ENCODE peak calls at places on chromosome 4, in four cellular contexts. One of them, this sample, is unnamed.

GRCh38 chr4:15805583-15806517 is 27.7 kb downstream of the CD38 start:
- DNase-seq in mammary epithelial cell: peak; percentile 56
- DNase-seq in CD4-positive, alpha-beta T cell: peak; percentile 19
- DNase-seq in right atrium auricular region: no peak
- DNase-seq in this sample: no peak

GRCh38 chr4:170088686-170089085 is 1.1 kb downstream of the AADAT start:
- DNase-seq in mammary epithelial cell: no peak
- DNase-seq in CD4-positive, alpha-beta T cell: no peak
- DNase-seq in right atrium auricular region: no peak
- DNase-seq in this sample: no peak

GRCh38 chr4:158122501-158122900 is 50.3 kb downstream of the GASK1B start:
- DNase-seq in mammary epithelial cell: no peak
- DNase-seq in CD4-positive, alpha-beta T cell: no peak
- DNase-seq in right atrium auricular region: no peak
- DNase-seq in this sample: no peak

GRCh38 chr4:138320030-138320429 is 77.9 kb upstream of the SLC7A11 start:
- DNase-seq in mammary epithelial cell: no peak
- DNase-seq in CD4-positive, alpha-beta T cell: no peak
- DNase-seq in right atrium auricular region: no peak
- DNase-seq in this sample: no peak

GRCh38 chr4:13543091-13543581 is 1.2 kb downstream of the NKX3-2 start:
- DNase-seq in mammary epithelial cell: no peak
- DNase-seq in CD4-positive, alpha-beta T cell: no peak
- DNase-seq in right atrium auricular region: no peak
- DNase-seq in this sample: no peak

GRCh38 chr4:144283496-144283895 is 143.0 kb upstream of the GYPA start:
- DNase-seq in mammary epithelial cell: no peak
- DNase-seq in CD4-positive, alpha-beta T cell: no peak
- DNase-seq in right atrium auricular region: no peak
- DNase-seq in this sample: no peak

GRCh38 chr4:6288342-6288741 is 18.7 kb downstream of the WFS1 start:
- DNase-seq in mammary epithelial cell: no peak
- DNase-seq in CD4-positive, alpha-beta T cell: no peak
- DNase-seq in right atrium auricular region: no peak
- DNase-seq in this sample: no peak

GRCh38 chr4:56681849-56682175 is 716 bp upstream of the HOPX start:
- DNase-seq in mammary epithelial cell: no peak
- DNase-seq in CD4-positive, alpha-beta T cell: no peak
- DNase-seq in right atrium auricular region: no peak
- DNase-seq in this sample: no peak

GRCh38 chr4:22129454-22130075 is 181.0 kb upstream of the KCNIP4 start:
- DNase-seq in mammary epithelial cell: peak; percentile 41
- DNase-seq in CD4-positive, alpha-beta T cell: no peak
- DNase-seq in right atrium auricular region: no peak
- DNase-seq in this sample: no peak

GRCh38 chr4:73137121-73137520 is 67.6 kb upstream of the COX18 start:
- DNase-seq in mammary epithelial cell: no peak
- DNase-seq in CD4-positive, alpha-beta T cell: no peak
- DNase-seq in right atrium auricular region: no peak
- DNase-seq in this sample: no peak

DNA sequence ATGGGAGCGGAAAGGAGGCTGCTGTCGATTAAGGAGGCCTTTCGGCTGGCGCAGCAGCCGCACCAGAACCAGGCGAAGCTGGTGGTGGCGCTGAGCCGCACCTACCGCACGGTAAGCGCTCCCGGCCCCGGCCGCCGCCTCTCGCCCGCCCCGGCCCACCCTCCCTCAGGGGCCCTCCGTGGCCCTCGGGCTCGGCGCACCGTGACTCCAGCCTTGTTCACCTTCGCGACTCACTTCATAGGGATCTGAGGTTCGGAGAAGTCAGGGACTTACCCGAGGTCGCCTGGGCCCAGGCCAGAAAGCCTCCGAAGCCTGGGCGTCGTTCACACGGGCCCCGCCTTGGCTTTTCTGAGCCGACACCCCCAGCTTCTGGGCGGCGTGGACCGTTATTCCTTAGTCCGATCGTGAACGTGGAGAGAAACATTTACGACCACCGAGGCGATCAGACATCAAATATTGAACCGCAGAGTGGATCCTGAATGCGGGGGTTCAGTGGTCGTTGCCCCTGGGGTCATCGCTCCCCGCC is 362 bp downstream of the NCAPG start:
- DNase-seq in mammary epithelial cell: no peak
- DNase-seq in CD4-positive, alpha-beta T cell: no peak
- DNase-seq in right atrium auricular region: no peak
- DNase-seq in this sample: no peak
- TF ChIP-seq CTCF in mammary epithelial cell: no peak
- TF ChIP-seq CTCF in CD4-positive, alpha-beta T cell: no peak
- TF ChIP-seq CTCF in right atrium auricular region: no peak
- TF ChIP-seq CTCF in this sample: no peak

DNA sequence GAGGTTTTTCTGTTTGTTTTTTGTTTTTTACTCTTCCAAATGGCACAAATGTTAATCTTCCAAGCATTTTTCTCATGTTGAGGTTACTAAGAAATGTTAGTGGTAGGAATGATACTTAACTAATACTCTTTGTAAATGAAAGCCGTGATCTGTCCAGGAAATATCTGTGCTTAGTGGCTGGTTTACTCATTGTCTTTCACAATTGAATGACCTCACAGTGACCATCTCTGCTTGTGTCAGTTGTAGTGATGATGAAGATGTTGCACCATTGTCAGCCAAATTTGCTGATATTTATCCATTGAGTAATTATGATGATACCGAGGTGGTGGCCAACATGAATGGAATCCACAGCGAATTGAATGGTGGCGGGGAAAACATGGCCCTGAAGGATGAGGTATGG is 93.5 kb downstream of the TNIP2 start:
- DNase-seq in mammary epithelial cell: peak; percentile 52
- DNase-seq in CD4-positive, alpha-beta T cell: no peak
- DNase-seq in right atrium auricular region: no peak
- DNase-seq in this sample: no peak
- H3K27ac ChIP-seq in mammary epithelial cell: no peak overlapping the region
- H3K27ac ChIP-seq in CD4-positive, alpha-beta T cell: no peak overlapping the region
- H3K27ac ChIP-seq in right atrium auricular region: no peak overlapping the region
- H3K27ac ChIP-seq in this sample: peak overlapping the region; percentile 82

GRCh38 chr4:41696131-41696530 is 52.4 kb downstream of the PHOX2B start:
- DNase-seq in mammary epithelial cell: no peak
- DNase-seq in CD4-positive, alpha-beta T cell: no peak
- DNase-seq in right atrium auricular region: no peak
- DNase-seq in this sample: no peak
- TF ChIP-seq CTCF in mammary epithelial cell: no peak
- TF ChIP-seq CTCF in CD4-positive, alpha-beta T cell: no peak
- TF ChIP-seq CTCF in right atrium auricular region: no peak
- TF ChIP-seq CTCF in this sample: no peak

GRCh38 chr4:40723728-40724127 is 26.0 kb upstream of the NSUN7 start:
- DNase-seq in mammary epithelial cell: no peak
- DNase-seq in CD4-positive, alpha-beta T cell: no peak
- DNase-seq in right atrium auricular region: no peak
- DNase-seq in this sample: no peak

GRCh38 chr4:40720931-40721330 is 28.8 kb upstream of the NSUN7 start:
- DNase-seq in mammary epithelial cell: no peak
- DNase-seq in CD4-positive, alpha-beta T cell: no peak
- DNase-seq in right atrium auricular region: no peak
- DNase-seq in this sample: no peak

GRCh38 chr4:40722576-40723161 is 27.1 kb upstream of the NSUN7 start:
- DNase-seq in mammary epithelial cell: no peak
- DNase-seq in CD4-positive, alpha-beta T cell: peak; percentile 27
- DNase-seq in right atrium auricular region: no peak
- DNase-seq in this sample: no peak

GRCh38 chr4:40720351-40720750 is 29.4 kb upstream of the NSUN7 start:
- DNase-seq in mammary epithelial cell: no peak
- DNase-seq in CD4-positive, alpha-beta T cell: no peak
- DNase-seq in right atrium auricular region: no peak
- DNase-seq in this sample: no peak

DNA sequence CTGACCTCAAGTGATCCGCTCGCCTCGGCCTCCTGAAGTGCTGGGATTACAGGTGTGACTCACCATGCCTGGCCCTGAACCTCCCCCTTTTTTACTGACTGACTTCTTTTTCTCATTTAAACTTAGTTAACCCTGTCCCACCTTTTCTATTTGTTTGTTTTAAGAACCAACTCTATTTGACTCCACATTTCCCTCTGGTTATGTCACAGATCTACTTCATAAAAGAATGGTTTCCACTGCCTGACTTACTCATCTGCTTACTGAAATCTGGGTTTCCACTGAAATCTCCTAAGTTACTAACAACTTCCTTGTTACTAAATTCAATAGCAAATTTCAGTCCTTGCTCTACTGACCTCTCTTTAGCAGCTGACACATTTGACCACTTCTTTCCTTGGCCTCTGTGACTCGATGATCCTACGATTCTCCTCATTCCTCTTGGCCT is 28.0 kb upstream of the NSUN7 start:
- DNase-seq in mammary epithelial cell: no peak
- DNase-seq in CD4-positive, alpha-beta T cell: no peak
- DNase-seq in right atrium auricular region: no peak
- DNase-seq in this sample: no peak
- H3K27ac ChIP-seq in mammary epithelial cell: no peak overlapping the region
- H3K27ac ChIP-seq in CD4-positive, alpha-beta T cell: no peak overlapping the region
- H3K27ac ChIP-seq in right atrium auricular region: no peak overlapping the region
- H3K27ac ChIP-seq in this sample: peak overlapping the region; percentile 10

GRCh38 chr4:184100297-184100885 is 117.3 kb downstream of the ENPP6 start:
- DNase-seq in mammary epithelial cell: no peak
- DNase-seq in CD4-positive, alpha-beta T cell: no peak
- DNase-seq in right atrium auricular region: no peak
- DNase-seq in this sample: no peak
- TF ChIP-seq CTCF in mammary epithelial cell: peak; percentile 46
- TF ChIP-seq CTCF in CD4-positive, alpha-beta T cell: peak; percentile 51
- TF ChIP-seq CTCF in right atrium auricular region: peak; percentile 53
- TF ChIP-seq CTCF in this sample: no peak

DNA sequence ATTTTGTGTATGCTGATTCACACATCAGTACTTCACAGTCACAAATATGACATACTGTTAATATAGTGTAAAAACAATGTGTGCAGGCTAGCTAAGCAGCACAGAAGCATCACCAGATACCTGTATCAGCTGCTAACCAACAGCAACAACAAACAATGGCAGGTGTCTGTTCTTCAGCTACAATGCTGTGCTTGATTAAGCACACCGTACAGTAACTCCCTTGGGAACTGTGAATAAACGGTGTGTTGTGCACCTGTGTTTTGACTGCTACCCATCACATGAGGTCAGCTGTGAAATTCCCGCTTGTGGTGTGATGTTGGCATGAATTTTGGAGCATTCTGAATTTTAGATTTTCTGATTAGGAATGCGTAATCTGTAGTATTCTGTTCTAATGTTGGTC is 379.7 kb upstream of the FAT1 start:
- DNase-seq in mammary epithelial cell: no peak
- DNase-seq in CD4-positive, alpha-beta T cell: no peak
- DNase-seq in right atrium auricular region: no peak
- DNase-seq in this sample: no peak
- H3K27ac ChIP-seq in mammary epithelial cell: no peak overlapping the region
- H3K27ac ChIP-seq in CD4-positive, alpha-beta T cell: no peak overlapping the region
- H3K27ac ChIP-seq in right atrium auricular region: no peak overlapping the region
- H3K27ac ChIP-seq in this sample: no peak overlapping the region

This sample was measured in tibial nerve.